ENCODE peak calls at places on chromosomes 2 and 18, in nine cellular contexts. A is HCT116, Y is right lobe of liver, D is tibial nerve, I is heart left ventricle, T is A549, F is lower leg skin, K is esophagus squamous epithelium, S is sigmoid colon. N is an unnamed sample.

GRCh38 chr18:45518770-45519169 is 96.5 kb upstream of the SLC14A2 start:
- DNase-seq in A (no peak), Y (no peak), D (no peak), I (no peak), T (no peak), F (no peak), K (no peak), S (no peak), N (no peak)

GRCh38 chr2:170512271-170512670 is 202.9 kb upstream of the SP5 start:
- DNase-seq in A (no peak), Y (no peak), D (no peak), I (no peak), T (no peak), F (no peak), K (no peak), S (no peak), N (no peak)

GRCh38 chr2:22486343-22486742 is 898.6 kb upstream of the KLHL29 start:
- DNase-seq in A (no peak), Y (no peak), D (no peak), I (no peak), T (no peak), F (no peak), K (no peak), S (no peak), N (no peak)

GRCh38 chr2:187994464-187995331 is 297.0 kb upstream of the GULP1 start:
- DNase-seq in A (no peak), Y (peak; percentile 51), D (no peak), I (no peak), T (no peak), F (no peak), K (no peak), S (no peak), N (no peak)

GRCh38 chr2:84924173-84925106 is 19.0 kb downstream of the TMSB10 start:
- DNase-seq in A (no peak), Y (no peak), D (no peak), I (peak; percentile 76), T (no peak), F (peak; percentile 23), K (no peak), S (peak; percentile 36), N (peak; percentile 18)

GRCh38 chr2:239269173-239269865 is 131.5 kb downstream of the HDAC4 start:
- DNase-seq in A (no peak), Y (no peak), D (no peak), I (no peak), T (no peak), F (no peak), K (no peak), S (no peak), N (no peak)

GRCh38 chr2:105824446-105824845 is 79.7 kb downstream of the NCK2 start:
- DNase-seq in A (no peak), Y (no peak), D (no peak), I (no peak), T (no peak), F (no peak), K (no peak), S (no peak), N (no peak)

GRCh38 chr2:191675807-191676667 is 1.9 kb upstream of the NABP1 start:
- DNase-seq in A (no peak), Y (no peak), D (no peak), I (peak; percentile 43), T (no peak), F (peak; percentile 59), K (peak; percentile 16), S (peak; percentile 71), N (peak; percentile 40)

GRCh38 chr2:75233965-75234364 is 34.6 kb upstream of the TACR1 start:
- DNase-seq in A (no peak), Y (no peak), D (no peak), I (no peak), T (no peak), F (no peak), K (no peak), S (no peak), N (no peak)

GRCh38 chr2:103435010-103435409 is 673.2 kb downstream of the TMEM182 start:
- DNase-seq in A (no peak), Y (no peak), D (no peak), I (no peak), T (no peak), F (no peak), K (no peak), S (no peak), N (peak; percentile 5)

DNA sequence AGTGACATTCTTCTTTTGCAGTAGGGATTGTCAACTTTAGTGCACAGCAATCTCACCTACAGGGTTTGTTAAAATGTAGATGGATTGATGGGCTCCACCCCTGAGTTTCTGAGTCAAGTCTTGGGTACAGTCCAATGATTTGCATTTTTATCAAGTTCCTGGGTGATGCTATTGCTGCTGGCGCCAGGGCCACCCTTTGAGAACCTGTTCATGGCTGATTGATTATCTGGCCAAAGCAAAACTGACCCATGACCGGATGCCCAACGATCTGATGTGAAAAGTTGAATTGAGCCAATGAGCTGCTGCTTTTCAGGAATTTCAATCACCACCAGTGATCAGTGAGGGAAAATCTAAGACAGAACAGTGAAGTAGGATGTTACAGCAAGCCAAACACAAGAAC is 675.3 kb downstream of the TMEM182 start:
- DNase-seq in A (no peak), Y (no peak), D (no peak), I (no peak), T (no peak), F (no peak), K (no peak), S (no peak), N (no peak)
- TF ChIP-seq POLR2A in A (no peak), Y (no peak), D (no peak), I (no peak), T (no peak), F (no peak), K (no peak), S (no peak), N (no peak)

GRCh38 chr2:178193823-178194599 is at the start of gene OSBPL6:
- DNase-seq in A (peak; percentile 51), Y (peak; percentile 90), D (peak; percentile 40), I (peak; percentile 86), T (peak; percentile 56), F (peak; percentile 56), K (no peak), S (peak; percentile 90), N (peak; percentile 91)
- TF ChIP-seq POLR2A in A (peak; percentile 72), Y (peak; percentile 91), D (peak; percentile 63), I (peak; percentile 36), T (peak; percentile 70), F (peak; percentile 28), K (peak; percentile 76), S (peak; percentile 30), N (peak; percentile 59)

DNA sequence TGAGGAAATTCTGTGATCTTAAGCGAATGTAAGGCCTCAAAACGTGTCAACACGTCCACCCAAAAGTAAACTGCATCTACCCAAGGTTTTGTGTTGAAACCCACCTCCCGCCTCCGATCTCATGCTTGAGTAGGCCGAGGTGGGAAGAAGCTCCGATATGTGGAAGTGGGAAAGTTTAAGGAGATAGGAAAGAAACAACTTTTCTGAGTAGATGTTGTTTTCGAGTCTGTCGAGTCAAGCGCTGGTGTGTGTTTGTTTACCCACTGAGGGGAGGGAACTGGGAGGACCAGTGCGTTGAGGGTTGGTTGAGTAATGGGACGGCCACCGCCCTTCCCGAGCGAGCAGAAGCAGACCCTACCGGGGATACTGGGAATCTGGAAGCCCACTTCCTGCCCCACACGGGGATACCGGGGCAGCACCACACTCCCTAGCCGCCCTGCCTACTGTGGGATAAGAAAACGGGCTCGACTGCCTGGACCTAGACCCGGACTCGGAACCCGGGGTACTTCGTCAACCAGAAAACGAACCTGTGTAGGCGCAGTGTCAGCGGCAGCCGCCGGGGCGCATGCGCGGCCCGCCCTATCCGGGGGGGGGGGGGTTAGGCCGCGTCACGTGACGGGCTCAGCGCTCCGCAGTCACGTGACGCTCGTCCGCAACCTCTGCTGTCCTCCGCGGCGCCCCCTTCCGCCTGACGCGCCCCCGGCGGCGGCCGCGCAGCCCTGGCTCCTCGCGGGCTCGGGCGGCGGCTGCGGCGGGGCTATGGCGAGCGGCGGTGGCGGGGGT is at the start of gene RETREG2:
- DNase-seq in A (peak; percentile 84), Y (peak; percentile 89), D (peak; percentile 68), I (peak; percentile 86), T (peak; percentile 87), F (peak; percentile 92), K (peak; percentile 63), S (peak; percentile 94), N (peak; percentile 89)
- TF ChIP-seq POLR2A in A (peak; percentile 85), Y (peak; percentile 97), D (peak; percentile 98), I (peak; percentile 33), T (peak; percentile 69), F (peak; percentile 73), K (peak; percentile 99), S (peak; percentile 99), N (peak; percentile 82)

GRCh38 chr2:101106453-101107181 is 44.6 kb downstream of the TBC1D8 start:
- DNase-seq in A (no peak), Y (peak; percentile 86), D (no peak), I (no peak), T (no peak), F (no peak), K (no peak), S (no peak), N (no peak)

GRCh38 chr2:101105654-101106053 is 45.5 kb downstream of the TBC1D8 start:
- DNase-seq in A (no peak), Y (no peak), D (no peak), I (no peak), T (no peak), F (no peak), K (no peak), S (no peak), N (no peak)

GRCh38 chr2:101107246-101107645 is 43.9 kb downstream of the TBC1D8 start:
- DNase-seq in A (no peak), Y (no peak), D (no peak), I (no peak), T (no peak), F (no peak), K (no peak), S (no peak), N (no peak)

GRCh38 chr2:101109451-101110140 is 41.6 kb downstream of the TBC1D8 start:
- DNase-seq in A (no peak), Y (no peak), D (no peak), I (peak; percentile 47), T (no peak), F (no peak), K (no peak), S (no peak), N (no peak)

DNA sequence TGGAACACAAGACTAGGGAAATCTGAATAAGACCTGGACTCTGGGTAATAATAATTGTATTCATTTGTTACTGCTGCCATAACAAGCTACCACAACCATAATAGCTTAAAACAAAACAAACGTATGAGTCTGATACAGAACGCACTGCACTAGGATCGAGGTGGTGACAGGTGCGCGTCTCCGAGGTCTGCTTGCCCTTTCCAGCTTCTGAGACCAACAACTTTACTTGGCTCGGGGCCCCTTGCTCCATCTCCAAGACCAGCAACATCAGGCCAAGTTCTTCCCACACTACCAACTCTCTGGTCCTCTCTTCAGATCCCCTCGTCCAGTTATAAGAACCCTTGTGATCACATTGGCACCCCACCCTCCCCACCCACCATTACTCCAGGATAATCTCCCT is 42.8 kb downstream of the TBC1D8 start:
- DNase-seq in A (no peak), Y (no peak), D (no peak), I (no peak), T (no peak), F (no peak), K (no peak), S (no peak), N (no peak)
- TF ChIP-seq POLR2A in A (no peak), Y (no peak), D (no peak), I (no peak), T (no peak), F (no peak), K (no peak), S (no peak), N (no peak)

GRCh38 chr2:31372097-31372496 is 42.4 kb downstream of the XDH start:
- DNase-seq in A (no peak), Y (no peak), D (no peak), I (no peak), T (no peak), F (no peak), K (no peak), S (no peak), N (no peak)
- TF ChIP-seq POLR2A in A (no peak), Y (no peak), D (no peak), I (no peak), T (no peak), F (no peak), K (no peak), S (no peak), N (no peak)

N was measured in K562.